ENCODE peak calls at places on chromosome 10, in four cellular contexts. One of them, this sample, is unnamed.

GRCh38 chr10:27658788-27659187 is 86.8 kb downstream of the MKX start:
- DNase-seq in NCI-H446 treated with DMSO at 0.1 percent for 48 hours: no peak
- DNase-seq in activated CD4-positive, alpha-beta T cell treated with anti-CD3 and anti-CD28 coated beads for 4 hours: no peak
- DNase-seq in activated naive CD4-positive, alpha-beta T cell treated with anti-CD3 and anti-CD28 coated beads, Interleukin-2, amount 10 ng/mL, durations not matched to agents 7 days and 5 days: no peak
- DNase-seq in this sample: peak; percentile 25

GRCh38 chr10:126459032-126459831 is 71.0 kb upstream of the ADAM12 start:
- DNase-seq in activated CD4-positive, alpha-beta T cell treated with anti-CD3 and anti-CD28 coated beads for 4 hours: no peak
- DNase-seq in activated naive CD4-positive, alpha-beta T cell treated with anti-CD3 and anti-CD28 coated beads, Interleukin-2, amount 10 ng/mL, durations not matched to agents 7 days and 5 days: no peak
- DNase-seq in NCI-H446 treated with DMSO at 0.1 percent for 48 hours: no peak
- DNase-seq in this sample: no peak

GRCh38 chr10:44193567-44194220 is 191.2 kb downstream of the CXCL12 start:
- DNase-seq in activated CD4-positive, alpha-beta T cell treated with anti-CD3 and anti-CD28 coated beads for 4 hours: no peak
- DNase-seq in activated naive CD4-positive, alpha-beta T cell treated with anti-CD3 and anti-CD28 coated beads, Interleukin-2, amount 10 ng/mL, durations not matched to agents 7 days and 5 days: no peak
- DNase-seq in NCI-H446 treated with DMSO at 0.1 percent for 48 hours: no peak
- DNase-seq in this sample: no peak

GRCh38 chr10:132873395-132873794 is 69.0 kb downstream of the CFAP46 start:
- DNase-seq in activated naive CD4-positive, alpha-beta T cell treated with anti-CD3 and anti-CD28 coated beads, Interleukin-2, amount 10 ng/mL, durations not matched to agents 7 days and 5 days: peak; percentile 17
- DNase-seq in NCI-H446 treated with DMSO at 0.1 percent for 48 hours: no peak
- DNase-seq in activated CD4-positive, alpha-beta T cell treated with anti-CD3 and anti-CD28 coated beads for 4 hours: no peak
- DNase-seq in this sample: no peak

GRCh38 chr10:128209862-128210214 is 83.6 kb upstream of the MKI67 start:
- DNase-seq in activated CD4-positive, alpha-beta T cell treated with anti-CD3 and anti-CD28 coated beads for 4 hours: peak; percentile 10
- DNase-seq in activated naive CD4-positive, alpha-beta T cell treated with anti-CD3 and anti-CD28 coated beads, Interleukin-2, amount 10 ng/mL, durations not matched to agents 7 days and 5 days: no peak
- DNase-seq in NCI-H446 treated with DMSO at 0.1 percent for 48 hours: no peak
- DNase-seq in this sample: no peak

GRCh38 chr10:92244796-92245195 is 46.1 kb downstream of the CPEB3 start:
- DNase-seq in activated CD4-positive, alpha-beta T cell treated with anti-CD3 and anti-CD28 coated beads for 4 hours: no peak
- DNase-seq in activated naive CD4-positive, alpha-beta T cell treated with anti-CD3 and anti-CD28 coated beads, Interleukin-2, amount 10 ng/mL, durations not matched to agents 7 days and 5 days: no peak
- DNase-seq in NCI-H446 treated with DMSO at 0.1 percent for 48 hours: no peak
- DNase-seq in this sample: no peak

GRCh38 chr10:125064681-125065492 is 95.5 kb downstream of the CTBP2 start:
- DNase-seq in NCI-H446 treated with DMSO at 0.1 percent for 48 hours: no peak
- DNase-seq in activated naive CD4-positive, alpha-beta T cell treated with anti-CD3 and anti-CD28 coated beads, Interleukin-2, amount 10 ng/mL, durations not matched to agents 7 days and 5 days: no peak
- DNase-seq in activated CD4-positive, alpha-beta T cell treated with anti-CD3 and anti-CD28 coated beads for 4 hours: no peak
- DNase-seq in this sample: no peak

GRCh38 chr10:32149257-32149955 is 93.2 kb upstream of the KIF5B start:
- DNase-seq in NCI-H446 treated with DMSO at 0.1 percent for 48 hours: peak; percentile 28
- DNase-seq in activated naive CD4-positive, alpha-beta T cell treated with anti-CD3 and anti-CD28 coated beads, Interleukin-2, amount 10 ng/mL, durations not matched to agents 7 days and 5 days: peak; percentile 23
- DNase-seq in activated CD4-positive, alpha-beta T cell treated with anti-CD3 and anti-CD28 coated beads for 4 hours: no peak
- DNase-seq in this sample: peak; percentile 92

GRCh38 chr10:75658036-75658435 is 226.6 kb downstream of the LRMDA start:
- DNase-seq in NCI-H446 treated with DMSO at 0.1 percent for 48 hours: no peak
- DNase-seq in activated naive CD4-positive, alpha-beta T cell treated with anti-CD3 and anti-CD28 coated beads, Interleukin-2, amount 10 ng/mL, durations not matched to agents 7 days and 5 days: no peak
- DNase-seq in activated CD4-positive, alpha-beta T cell treated with anti-CD3 and anti-CD28 coated beads for 4 hours: no peak
- DNase-seq in this sample: no peak

GRCh38 chr10:124379609-124380193 is 39.0 kb downstream of the OAT start:
- DNase-seq in NCI-H446 treated with DMSO at 0.1 percent for 48 hours: no peak
- DNase-seq in activated naive CD4-positive, alpha-beta T cell treated with anti-CD3 and anti-CD28 coated beads, Interleukin-2, amount 10 ng/mL, durations not matched to agents 7 days and 5 days: no peak
- DNase-seq in activated CD4-positive, alpha-beta T cell treated with anti-CD3 and anti-CD28 coated beads for 4 hours: no peak
- DNase-seq in this sample: no peak

GRCh38 chr10:114767101-114767588 is 54.4 kb upstream of the FHIP2A start:
- DNase-seq in activated CD4-positive, alpha-beta T cell treated with anti-CD3 and anti-CD28 coated beads for 4 hours: no peak
- DNase-seq in activated naive CD4-positive, alpha-beta T cell treated with anti-CD3 and anti-CD28 coated beads, Interleukin-2, amount 10 ng/mL, durations not matched to agents 7 days and 5 days: no peak
- DNase-seq in NCI-H446 treated with DMSO at 0.1 percent for 48 hours: no peak
- DNase-seq in this sample: no peak